ENCODE peak calls at places on chromosome 20, in eight cellular contexts. A is right lobe of liver; S is CD4-positive, alpha-beta memory T cell; B is IMR-90; D is fibroblast of lung; U is cardiac muscle cell; Z is neuronal stem cell; F is SJSA1. Q is an unnamed sample.

GRCh38 chr20:50318709-50319108 is 128.1 kb downstream of the CEBPB start:
- DNase-seq in A (no peak), S (no peak), B (no peak), D (no peak), U (no peak), Z (no peak), F (no peak), Q (no peak)

GRCh38 chr20:58542411-58543095 is 27.4 kb upstream of the APCDD1L start:
- DNase-seq in A (no peak), S (no peak), B (peak; percentile 36), D (no peak), U (no peak), Z (no peak), F (peak; percentile 53), Q (no peak)

GRCh38 chr20:57619053-57619831 is 984 bp downstream of the ZBP1 start:
- DNase-seq in A (peak; percentile 82), S (peak; percentile 85), B (no peak), D (no peak), U (no peak), Z (no peak), F (no peak), Q (no peak)

GRCh38 chr20:24735263-24735662 is 213.8 kb upstream of the CST7 start:
- DNase-seq in A (no peak), S (no peak), B (no peak), D (no peak), U (peak; percentile 3), Z (no peak), F (no peak), Q (no peak)

GRCh38 chr20:50891138-50891537 is 40.1 kb downstream of the ADNP start:
- DNase-seq in A (no peak), S (no peak), B (peak; percentile 74), D (peak; percentile 26), U (peak; percentile 11), Z (no peak), F (no peak), Q (no peak)

GRCh38 chr20:11496382-11496781 is 421.3 kb upstream of the BTBD3 start:
- DNase-seq in A (no peak), S (no peak), B (peak; percentile 15), D (no peak), U (no peak), Z (no peak), F (no peak), Q (no peak)

GRCh38 chr20:32231847-32232246 is 24.2 kb downstream of the POFUT1 start:
- DNase-seq in A (no peak), S (peak; percentile 66), B (peak; percentile 61), D (no peak), U (peak; percentile 58), Z (no peak), F (no peak), Q (no peak)

GRCh38 chr20:18553746-18554145 is 13.5 kb upstream of the SMIM26 start:
- DNase-seq in A (no peak), S (no peak), B (no peak), D (no peak), U (peak; percentile 31), Z (no peak), F (no peak), Q (no peak)

GRCh38 chr20:25284131-25284601 is 36.3 kb downstream of the PYGB start:
- DNase-seq in A (peak; percentile 39), S (no peak), B (no peak), D (no peak), U (no peak), Z (no peak), F (peak; percentile 33), Q (no peak)

GRCh38 chr20:11918280-11918952 is 723 bp downstream of the BTBD3 start:
- DNase-seq in A (no peak), S (no peak), B (no peak), D (peak; percentile 19), U (no peak), Z (no peak), F (no peak), Q (no peak)

GRCh38 chr20:57526067-57526884 is 1.3 kb upstream of the CTCFL start:
- DNase-seq in A (peak; percentile 66), S (no peak), B (no peak), D (no peak), U (no peak), Z (no peak), F (no peak), Q (no peak)

GRCh38 chr20:47304287-47304686 is 52.2 kb downstream of the ZMYND8 start:
- DNase-seq in A (no peak), S (no peak), B (peak; percentile 72), D (peak; percentile 72), U (peak; percentile 48), Z (no peak), F (no peak), Q (no peak)

GRCh38 chr20:23257106-23257761 is 93.4 kb upstream of the NXT1 start:
- DNase-seq in A (no peak), S (no peak), B (peak; percentile 27), D (no peak), U (peak; percentile 32), Z (no peak), F (no peak), Q (no peak)

GRCh38 chr20:32343438-32343837 is 14.7 kb upstream of the ASXL1 start:
- DNase-seq in A (no peak), S (no peak), B (peak; percentile 85), D (peak; percentile 87), U (peak; percentile 84), Z (no peak), F (no peak), Q (peak; percentile 68)

GRCh38 chr20:63969851-63970713 is at the start of gene ZNF512B:
- DNase-seq in A (peak; percentile 77), S (no peak), B (peak; percentile 50), D (peak; percentile 66), U (peak; percentile 70), Z (no peak), F (peak; percentile 75), Q (no peak)

GRCh38 chr20:51586005-51586440 is 43.5 kb upstream of the NFATC2 start:
- DNase-seq in A (no peak), S (no peak), B (peak; percentile 83), D (peak; percentile 48), U (peak; percentile 77), Z (no peak), F (peak; percentile 54), Q (no peak)

GRCh38 chr20:22452442-22453011 is 131.8 kb downstream of the FOXA2 start:
- DNase-seq in A (no peak), S (no peak), B (no peak), D (no peak), U (no peak), Z (no peak), F (no peak), Q (no peak)

GRCh38 chr20:24984963-24985640 is 7.4 kb downstream of the APMAP start:
- DNase-seq in A (no peak), S (no peak), B (no peak), D (no peak), U (no peak), Z (no peak), F (peak; percentile 8), Q (no peak)

DNA sequence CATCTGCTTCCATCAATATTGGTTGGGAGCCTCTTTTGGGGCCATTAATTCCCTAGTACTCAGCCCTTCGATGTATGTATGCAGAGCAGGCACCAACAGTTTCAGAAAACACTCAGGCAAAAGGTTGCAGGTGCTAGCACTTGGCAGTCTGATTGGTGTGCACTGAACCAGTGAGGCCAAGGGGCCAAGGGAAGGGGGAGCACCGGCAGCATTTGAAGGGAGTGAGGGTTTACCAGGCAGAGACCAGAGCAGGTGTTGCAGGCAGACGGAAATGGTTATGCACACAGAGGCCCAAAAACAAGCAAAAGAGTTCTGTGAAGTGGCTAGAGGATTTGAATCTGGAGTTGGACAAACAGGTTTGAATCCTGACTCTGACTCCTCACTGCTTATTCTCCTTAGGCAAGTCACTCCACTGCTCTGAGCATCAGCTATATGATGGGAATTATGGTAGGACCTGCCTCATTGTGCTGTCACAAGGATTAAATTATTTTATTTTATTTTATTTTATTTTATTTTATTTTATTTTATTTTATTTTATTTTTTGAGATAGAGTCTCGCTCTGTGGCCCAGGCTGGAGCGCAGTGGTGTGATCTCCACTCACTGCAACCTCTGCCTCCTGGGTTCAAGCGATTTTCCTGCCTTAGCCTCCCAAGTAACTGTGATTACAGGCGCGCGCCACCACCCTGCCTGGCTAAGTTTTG is 58.1 kb upstream of the SHLD1 start:
- DNase-seq in A (no peak), S (no peak), B (no peak), D (no peak), U (no peak), Z (no peak), F (no peak), Q (no peak)
- H3K27ac ChIP-seq in A (no peak overlapping the region), S (no peak overlapping the region), B (no peak overlapping the region), D (no peak overlapping the region), U (no peak overlapping the region), Z (no peak overlapping the region), F (no peak overlapping the region), Q (no peak overlapping the region)

DNA sequence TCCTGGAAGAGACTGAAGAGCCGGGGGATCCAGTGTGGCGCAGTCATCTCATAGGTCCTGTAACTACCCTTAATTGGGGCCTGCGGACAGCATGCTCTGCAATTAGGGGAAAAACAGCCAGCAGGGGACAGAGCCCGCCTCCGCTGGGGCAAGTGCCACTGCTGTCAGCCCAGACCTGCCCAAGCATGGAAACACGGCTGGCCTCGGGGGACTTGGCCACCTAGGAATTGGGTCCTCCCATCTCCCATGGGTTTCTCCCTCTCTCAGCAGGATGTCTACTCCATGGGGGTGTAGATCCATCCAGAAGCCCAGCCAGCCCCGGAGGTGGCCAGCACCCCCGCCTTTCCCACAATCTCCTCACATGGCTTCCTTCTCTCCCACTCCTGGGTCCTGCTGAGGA is 3.6 kb downstream of the GHRH start:
- DNase-seq in A (no peak), S (no peak), B (no peak), D (no peak), U (no peak), Z (no peak), F (no peak), Q (no peak)
- H3K27ac ChIP-seq in A (no peak overlapping the region), S (no peak overlapping the region), B (no peak overlapping the region), D (no peak overlapping the region), U (no peak overlapping the region), Z (peak overlapping the region; percentile 86), F (no peak overlapping the region), Q (no peak overlapping the region)

DNA sequence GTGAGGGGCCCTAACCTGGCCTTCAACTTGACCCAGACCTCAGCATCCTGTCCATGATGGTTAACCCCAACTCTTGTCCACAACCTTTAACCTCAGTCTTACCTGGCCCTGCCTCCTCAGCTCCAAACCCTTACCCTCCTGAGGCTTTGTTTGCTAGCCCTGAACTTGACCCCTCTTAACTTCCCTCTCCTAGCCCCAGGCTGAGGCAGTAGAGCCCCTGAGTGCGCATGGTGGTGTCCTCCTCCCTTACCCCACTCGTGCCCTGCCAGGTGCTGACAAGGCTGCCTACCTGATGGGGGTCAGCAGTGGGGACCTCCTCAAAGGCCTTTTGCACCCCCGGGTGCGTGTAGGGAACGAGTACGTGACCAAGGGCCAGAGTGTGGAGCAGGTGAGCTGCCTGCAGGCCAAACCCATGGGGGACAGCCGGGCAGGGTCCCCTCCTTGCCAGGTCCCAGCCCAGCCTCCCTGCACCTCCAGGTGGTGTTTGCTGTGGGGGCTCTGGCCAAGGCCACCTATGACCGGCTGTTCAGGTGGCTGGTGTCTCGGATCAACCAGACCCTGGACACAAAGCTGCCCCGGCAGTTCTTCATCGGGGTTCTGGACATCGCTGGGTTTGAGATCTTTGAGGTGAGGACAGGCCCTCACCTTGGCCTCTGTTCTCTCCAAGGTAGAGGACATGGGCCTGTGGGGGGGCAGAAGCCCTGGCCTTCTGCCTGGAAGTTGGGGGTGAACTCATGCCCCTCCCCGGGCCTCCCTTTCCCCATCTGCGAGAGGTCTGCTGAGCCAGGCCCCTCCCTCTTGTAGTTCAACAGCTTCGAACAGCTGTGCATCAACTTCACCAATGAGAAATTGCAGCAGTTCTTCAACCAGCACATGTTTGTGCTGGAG is 31.9 kb downstream of the MYH7B start:
- DNase-seq in A (peak; percentile 47), S (no peak), B (no peak), D (peak; percentile 17), U (no peak), Z (no peak), F (no peak), Q (no peak)
- H3K27ac ChIP-seq in A (no peak overlapping the region), S (no peak overlapping the region), B (no peak overlapping the region), D (no peak overlapping the region), U (peak overlapping the region; percentile 49), Z (no peak overlapping the region), F (no peak overlapping the region), Q (no peak overlapping the region)

GRCh38 chr20:62362590-62362940 is 4.5 kb downstream of the LAMA5 start:
- DNase-seq in A (no peak), S (no peak), B (no peak), D (no peak), U (no peak), Z (no peak), F (no peak), Q (no peak)
- H3K27ac ChIP-seq in A (no peak overlapping the region), S (no peak overlapping the region), B (no peak overlapping the region), D (no peak overlapping the region), U (peak overlapping the region; percentile 75), Z (no peak overlapping the region), F (no peak overlapping the region), Q (no peak overlapping the region)

Q was measured in epithelial cell of prostate.